ENCODE peak calls at places on chromosomes 12 and 14, in five cellular contexts. One of them, this sample, is unnamed.

GRCh38 chr12:10221846-10222245 is 9.2 kb downstream of the GABARAPL1 start:
- DNase-seq in mucosa of descending colon: no peak
- DNase-seq in heart left ventricle: no peak
- DNase-seq in A673: no peak
- DNase-seq in CD4-positive, alpha-beta T cell: no peak
- DNase-seq in this sample: no peak

GRCh38 chr12:57063991-57064725 is 14.2 kb upstream of the MYO1A start:
- DNase-seq in heart left ventricle: no peak
- DNase-seq in CD4-positive, alpha-beta T cell: peak
- DNase-seq in mucosa of descending colon: no peak
- DNase-seq in A673: peak
- DNase-seq in this sample: no peak

GRCh38 chr14:103319422-103319821 is 14.6 kb upstream of the EIF5 start:
- DNase-seq in CD4-positive, alpha-beta T cell: no peak
- DNase-seq in A673: no peak
- DNase-seq in heart left ventricle: no peak
- DNase-seq in mucosa of descending colon: no peak
- DNase-seq in this sample: no peak

GRCh38 chr14:77641534-77642341 is 25.3 kb upstream of the SPTLC2 start:
- DNase-seq in A673: peak
- DNase-seq in mucosa of descending colon: peak
- DNase-seq in heart left ventricle: peak
- DNase-seq in CD4-positive, alpha-beta T cell: peak
- DNase-seq in this sample: no peak

GRCh38 chr14:69345402-69345801 is 52.7 kb downstream of the ERH start:
- DNase-seq in A673: no peak
- DNase-seq in mucosa of descending colon: peak
- DNase-seq in heart left ventricle: no peak
- DNase-seq in CD4-positive, alpha-beta T cell: no peak
- DNase-seq in this sample: no peak

GRCh38 chr14:85852900-85853299 is 323.0 kb downstream of the FLRT2 start:
- DNase-seq in A673: no peak
- DNase-seq in CD4-positive, alpha-beta T cell: no peak
- DNase-seq in mucosa of descending colon: no peak
- DNase-seq in heart left ventricle: no peak
- DNase-seq in this sample: no peak

GRCh38 chr14:26905219-26905618 is 307.4 kb upstream of the NOVA1 start:
- DNase-seq in heart left ventricle: no peak
- DNase-seq in mucosa of descending colon: no peak
- DNase-seq in A673: no peak
- DNase-seq in CD4-positive, alpha-beta T cell: no peak
- DNase-seq in this sample: no peak

GRCh38 chr12:82650627-82651337 is 35.9 kb upstream of the TMTC2 start:
- DNase-seq in A673: peak
- DNase-seq in mucosa of descending colon: peak
- DNase-seq in heart left ventricle: peak
- DNase-seq in CD4-positive, alpha-beta T cell: no peak
- DNase-seq in this sample: no peak

GRCh38 chr14:73283592-73284379 is 46.5 kb downstream of the PAPLN start:
- DNase-seq in heart left ventricle: no peak
- DNase-seq in A673: peak
- DNase-seq in mucosa of descending colon: no peak
- DNase-seq in CD4-positive, alpha-beta T cell: no peak
- DNase-seq in this sample: no peak

GRCh38 chr12:77065361-77066204 is at the start of gene E2F7:
- DNase-seq in CD4-positive, alpha-beta T cell: peak
- DNase-seq in mucosa of descending colon: peak
- DNase-seq in A673: peak
- DNase-seq in heart left ventricle: peak
- DNase-seq in this sample: peak

GRCh38 chr12:110635055-110635454 is 21.1 kb downstream of the TCTN1 start:
- DNase-seq in heart left ventricle: no peak
- DNase-seq in mucosa of descending colon: no peak
- DNase-seq in A673: no peak
- DNase-seq in CD4-positive, alpha-beta T cell: no peak
- DNase-seq in this sample: no peak

GRCh38 chr12:101707131-101707782 is 9.8 kb downstream of the CHPT1 start:
- DNase-seq in heart left ventricle: no peak
- DNase-seq in A673: no peak
- DNase-seq in CD4-positive, alpha-beta T cell: no peak
- DNase-seq in mucosa of descending colon: no peak
- DNase-seq in this sample: no peak

GRCh38 chr12:65536876-65537661 is 258.6 kb downstream of the MSRB3 start:
- DNase-seq in A673: peak
- DNase-seq in mucosa of descending colon: no peak
- DNase-seq in CD4-positive, alpha-beta T cell: no peak
- DNase-seq in heart left ventricle: peak
- DNase-seq in this sample: no peak

GRCh38 chr12:6452908-6453630 is 1.2 kb downstream of the TAPBPL start:
- DNase-seq in heart left ventricle: peak
- DNase-seq in CD4-positive, alpha-beta T cell: no peak
- DNase-seq in mucosa of descending colon: peak
- DNase-seq in A673: no peak
- DNase-seq in this sample: no peak

GRCh38 chr12:53268637-53269562 is 801 bp downstream of the ESPL1 start:
- DNase-seq in CD4-positive, alpha-beta T cell: no peak
- DNase-seq in A673: no peak
- DNase-seq in mucosa of descending colon: no peak
- DNase-seq in heart left ventricle: no peak
- DNase-seq in this sample: no peak
- TF ChIP-seq CTCF in CD4-positive, alpha-beta T cell: no peak
- TF ChIP-seq CTCF in A673: no peak
- TF ChIP-seq CTCF in mucosa of descending colon: no peak
- TF ChIP-seq CTCF in heart left ventricle: no peak
- TF ChIP-seq CTCF in this sample: no peak

GRCh38 chr14:22837750-22838538 is 1.6 kb downstream of the MMP14 start:
- DNase-seq in heart left ventricle: peak
- DNase-seq in mucosa of descending colon: peak
- DNase-seq in CD4-positive, alpha-beta T cell: no peak
- DNase-seq in A673: peak
- DNase-seq in this sample: no peak

GRCh38 chr14:22837059-22837749 is 819 bp downstream of the MMP14 start:
- DNase-seq in CD4-positive, alpha-beta T cell: no peak
- DNase-seq in heart left ventricle: peak
- DNase-seq in A673: peak
- DNase-seq in mucosa of descending colon: peak
- DNase-seq in this sample: no peak

GRCh38 chr14:22835505-22835904 is 880 bp upstream of the MMP14 start:
- DNase-seq in CD4-positive, alpha-beta T cell: no peak
- DNase-seq in mucosa of descending colon: no peak
- DNase-seq in heart left ventricle: no peak
- DNase-seq in A673: no peak
- DNase-seq in this sample: no peak

GRCh38 chr14:22838631-22839041 is 2.3 kb downstream of the MMP14 start:
- DNase-seq in mucosa of descending colon: no peak
- DNase-seq in A673: no peak
- DNase-seq in heart left ventricle: peak
- DNase-seq in CD4-positive, alpha-beta T cell: no peak
- DNase-seq in this sample: no peak

GRCh38 chr14:22836301-22837058 is at the start of gene MMP14:
- DNase-seq in mucosa of descending colon: peak
- DNase-seq in heart left ventricle: peak
- DNase-seq in A673: peak
- DNase-seq in CD4-positive, alpha-beta T cell: no peak
- DNase-seq in this sample: no peak
- TF ChIP-seq CTCF in mucosa of descending colon: no peak
- TF ChIP-seq CTCF in heart left ventricle: peak
- TF ChIP-seq CTCF in A673: peak
- TF ChIP-seq CTCF in CD4-positive, alpha-beta T cell: no peak
- TF ChIP-seq CTCF in this sample: peak

GRCh38 chr12:75977952-75978671 is 53.5 kb downstream of the PHLDA1 start:
- DNase-seq in A673: peak
- DNase-seq in mucosa of descending colon: peak
- DNase-seq in CD4-positive, alpha-beta T cell: peak
- DNase-seq in heart left ventricle: peak
- DNase-seq in this sample: no peak
- TF ChIP-seq CTCF in A673: no peak
- TF ChIP-seq CTCF in mucosa of descending colon: no peak
- TF ChIP-seq CTCF in CD4-positive, alpha-beta T cell: no peak
- TF ChIP-seq CTCF in heart left ventricle: no peak
- TF ChIP-seq CTCF in this sample: peak

GRCh38 chr12:108457734-108458361 is 57.2 kb upstream of the FICD start:
- DNase-seq in CD4-positive, alpha-beta T cell: no peak
- DNase-seq in A673: no peak
- DNase-seq in heart left ventricle: no peak
- DNase-seq in mucosa of descending colon: no peak
- DNase-seq in this sample: no peak
- TF ChIP-seq CTCF in CD4-positive, alpha-beta T cell: no peak
- TF ChIP-seq CTCF in A673: peak
- TF ChIP-seq CTCF in heart left ventricle: peak
- TF ChIP-seq CTCF in mucosa of descending colon: no peak
- TF ChIP-seq CTCF in this sample: no peak

GRCh38 chr12:108572166-108572790 is 9.9 kb downstream of the ISCU start:
- DNase-seq in CD4-positive, alpha-beta T cell: no peak
- DNase-seq in heart left ventricle: no peak
- DNase-seq in A673: no peak
- DNase-seq in mucosa of descending colon: peak
- DNase-seq in this sample: peak

GRCh38 chr12:108571604-108572165 is 9.3 kb downstream of the ISCU start:
- DNase-seq in CD4-positive, alpha-beta T cell: no peak
- DNase-seq in A673: no peak
- DNase-seq in heart left ventricle: no peak
- DNase-seq in mucosa of descending colon: no peak
- DNase-seq in this sample: peak

GRCh38 chr12:108573310-108573709 is 10.9 kb downstream of the ISCU start:
- DNase-seq in heart left ventricle: no peak
- DNase-seq in A673: no peak
- DNase-seq in mucosa of descending colon: no peak
- DNase-seq in CD4-positive, alpha-beta T cell: no peak
- DNase-seq in this sample: no peak

GRCh38 chr12:108568653-108569154 is 6.3 kb downstream of the ISCU start:
- DNase-seq in A673: peak
- DNase-seq in mucosa of descending colon: peak
- DNase-seq in CD4-positive, alpha-beta T cell: peak
- DNase-seq in heart left ventricle: no peak
- DNase-seq in this sample: no peak

DNA sequence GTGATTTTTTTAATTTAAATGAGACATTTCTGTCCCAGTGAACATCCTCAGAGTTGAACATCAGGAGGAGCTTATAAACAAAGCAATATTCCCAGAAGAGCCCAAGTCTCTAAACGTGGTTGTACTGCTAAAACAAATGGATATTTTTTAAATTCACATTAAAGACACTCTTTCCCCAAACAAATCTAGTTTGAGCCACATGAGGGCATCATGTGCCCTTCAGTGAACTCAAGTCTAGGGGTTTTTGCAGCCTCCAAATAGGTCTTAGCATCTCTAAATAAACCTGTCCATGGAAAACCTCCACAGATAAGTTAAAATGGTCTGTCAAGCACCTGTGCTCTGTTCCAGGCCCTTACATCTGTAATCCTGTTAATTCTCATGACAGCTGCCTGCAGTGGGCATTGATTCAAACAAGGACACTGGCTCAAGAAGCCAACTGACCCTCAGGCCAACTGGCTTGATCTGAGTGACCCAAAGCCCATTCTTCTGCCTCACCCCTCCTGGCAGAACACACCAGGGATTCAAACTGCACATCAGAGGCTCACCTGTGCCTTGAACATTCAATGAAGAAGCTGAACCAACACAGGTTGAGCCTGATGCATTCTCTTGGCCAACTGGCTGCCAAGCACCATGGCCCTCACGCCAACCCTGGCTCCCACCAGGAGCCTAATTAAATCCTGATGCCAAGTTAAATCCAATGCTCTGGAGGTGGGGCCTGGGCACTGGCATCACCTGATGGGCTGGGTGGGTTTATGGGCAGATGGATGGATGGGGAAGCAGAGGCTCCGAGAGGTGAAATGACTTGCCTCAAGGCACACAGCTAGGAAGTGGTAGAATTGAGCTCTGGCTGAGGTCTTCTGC is 8.6 kb downstream of the ISCU start:
- DNase-seq in A673: peak
- DNase-seq in heart left ventricle: no peak
- DNase-seq in CD4-positive, alpha-beta T cell: no peak
- DNase-seq in mucosa of descending colon: no peak
- DNase-seq in this sample: peak
- TF ChIP-seq CTCF in A673: peak
- TF ChIP-seq CTCF in heart left ventricle: peak
- TF ChIP-seq CTCF in CD4-positive, alpha-beta T cell: no peak
- TF ChIP-seq CTCF in mucosa of descending colon: no peak
- TF ChIP-seq CTCF in this sample: peak

GRCh38 chr14:95196268-95196667 is 38.9 kb upstream of the DICER1 start:
- DNase-seq in heart left ventricle: no peak
- DNase-seq in CD4-positive, alpha-beta T cell: no peak
- DNase-seq in A673: peak
- DNase-seq in mucosa of descending colon: peak
- DNase-seq in this sample: no peak
- TF ChIP-seq CTCF in heart left ventricle: peak
- TF ChIP-seq CTCF in CD4-positive, alpha-beta T cell: peak
- TF ChIP-seq CTCF in A673: peak
- TF ChIP-seq CTCF in mucosa of descending colon: no peak
- TF ChIP-seq CTCF in this sample: peak

GRCh38 chr12:118358008-118358359 is 14.7 kb downstream of the TAOK3 start:
- DNase-seq in mucosa of descending colon: no peak
- DNase-seq in A673: no peak
- DNase-seq in CD4-positive, alpha-beta T cell: no peak
- DNase-seq in heart left ventricle: no peak
- DNase-seq in this sample: no peak
- TF ChIP-seq CTCF in mucosa of descending colon: no peak
- TF ChIP-seq CTCF in A673: no peak
- TF ChIP-seq CTCF in CD4-positive, alpha-beta T cell: no peak
- TF ChIP-seq CTCF in heart left ventricle: no peak
- TF ChIP-seq CTCF in this sample: no peak

GRCh38 chr14:59018978-59019377 is 169.5 kb upstream of the DAAM1 start:
- DNase-seq in A673: peak
- DNase-seq in CD4-positive, alpha-beta T cell: no peak
- DNase-seq in heart left ventricle: no peak
- DNase-seq in mucosa of descending colon: no peak
- DNase-seq in this sample: no peak
- TF ChIP-seq CTCF in A673: peak
- TF ChIP-seq CTCF in CD4-positive, alpha-beta T cell: no peak
- TF ChIP-seq CTCF in heart left ventricle: no peak
- TF ChIP-seq CTCF in mucosa of descending colon: no peak
- TF ChIP-seq CTCF in this sample: peak

This sample was measured in type B pancreatic cell.